ENCODE peak calls at places on chromosomes 1 and 21, in ten cellular contexts. One of them, this sample, is unnamed.

GRCh38 chr1:16181887-16182719 is 26.2 kb upstream of the EPHA2 start:
- DNase-seq in activated T-cell treated with anti-CD3 and anti-CD28 coated beads for 1 hour: no peak
- DNase-seq in aorta: peak; percentile 93
- DNase-seq in activated naive CD8-positive, alpha-beta T cell treated with anti-CD3 and anti-CD28 coated beads, Interleukin-2, amount 50 U/mL, for 24 hours: no peak
- DNase-seq in cardiac muscle cell: peak; percentile 95
- DNase-seq in Panc1: no peak
- DNase-seq in endothelial cell: peak; percentile 79
- DNase-seq in PC-3: peak; percentile 94
- DNase-seq in stimulated activated CD4-positive, alpha-beta T cell treated with anti-CD3 and anti-CD28 coated beads, Interleukin-15, amount 100 ng/mL, for 1 hour: no peak
- DNase-seq in GF-D8: no peak
- DNase-seq in this sample: no peak

GRCh38 chr1:76137746-76138145 is 63.2 kb downstream of the ST6GALNAC3 start:
- DNase-seq in activated T-cell treated with anti-CD3 and anti-CD28 coated beads for 1 hour: no peak
- DNase-seq in aorta: no peak
- DNase-seq in activated naive CD8-positive, alpha-beta T cell treated with anti-CD3 and anti-CD28 coated beads, Interleukin-2, amount 50 U/mL, for 24 hours: no peak
- DNase-seq in cardiac muscle cell: peak; percentile 2
- DNase-seq in Panc1: no peak
- DNase-seq in endothelial cell: no peak
- DNase-seq in PC-3: no peak
- DNase-seq in stimulated activated CD4-positive, alpha-beta T cell treated with anti-CD3 and anti-CD28 coated beads, Interleukin-15, amount 100 ng/mL, for 1 hour: no peak
- DNase-seq in GF-D8: no peak
- DNase-seq in this sample: no peak

GRCh38 chr1:41485605-41486004 is 1.1 kb upstream of the EDN2 start:
- DNase-seq in activated T-cell treated with anti-CD3 and anti-CD28 coated beads for 1 hour: no peak
- DNase-seq in aorta: no peak
- DNase-seq in activated naive CD8-positive, alpha-beta T cell treated with anti-CD3 and anti-CD28 coated beads, Interleukin-2, amount 50 U/mL, for 24 hours: no peak
- DNase-seq in cardiac muscle cell: no peak
- DNase-seq in Panc1: no peak
- DNase-seq in endothelial cell: no peak
- DNase-seq in PC-3: peak; percentile 45
- DNase-seq in stimulated activated CD4-positive, alpha-beta T cell treated with anti-CD3 and anti-CD28 coated beads, Interleukin-15, amount 100 ng/mL, for 1 hour: no peak
- DNase-seq in GF-D8: no peak
- DNase-seq in this sample: no peak

GRCh38 chr1:86380257-86380861 is 15.8 kb downstream of the ODF2L start:
- DNase-seq in activated T-cell treated with anti-CD3 and anti-CD28 coated beads for 1 hour: no peak
- DNase-seq in aorta: no peak
- DNase-seq in activated naive CD8-positive, alpha-beta T cell treated with anti-CD3 and anti-CD28 coated beads, Interleukin-2, amount 50 U/mL, for 24 hours: no peak
- DNase-seq in cardiac muscle cell: peak; percentile 90
- DNase-seq in Panc1: peak; percentile 73
- DNase-seq in endothelial cell: no peak
- DNase-seq in PC-3: peak; percentile 76
- DNase-seq in stimulated activated CD4-positive, alpha-beta T cell treated with anti-CD3 and anti-CD28 coated beads, Interleukin-15, amount 100 ng/mL, for 1 hour: no peak
- DNase-seq in GF-D8: peak; percentile 39
- DNase-seq in this sample: peak; percentile 77

GRCh38 chr1:86705633-86705985 is 1.2 kb downstream of the SH3GLB1 start:
- DNase-seq in activated T-cell treated with anti-CD3 and anti-CD28 coated beads for 1 hour: no peak
- DNase-seq in aorta: no peak
- DNase-seq in activated naive CD8-positive, alpha-beta T cell treated with anti-CD3 and anti-CD28 coated beads, Interleukin-2, amount 50 U/mL, for 24 hours: no peak
- DNase-seq in cardiac muscle cell: peak; percentile 31
- DNase-seq in Panc1: no peak
- DNase-seq in endothelial cell: no peak
- DNase-seq in PC-3: peak; percentile 18
- DNase-seq in stimulated activated CD4-positive, alpha-beta T cell treated with anti-CD3 and anti-CD28 coated beads, Interleukin-15, amount 100 ng/mL, for 1 hour: no peak
- DNase-seq in GF-D8: no peak
- DNase-seq in this sample: no peak

GRCh38 chr1:227486559-227486958 is 76.8 kb upstream of the ZNF678 start:
- DNase-seq in activated T-cell treated with anti-CD3 and anti-CD28 coated beads for 1 hour: no peak
- DNase-seq in aorta: no peak
- DNase-seq in activated naive CD8-positive, alpha-beta T cell treated with anti-CD3 and anti-CD28 coated beads, Interleukin-2, amount 50 U/mL, for 24 hours: no peak
- DNase-seq in cardiac muscle cell: no peak
- DNase-seq in Panc1: no peak
- DNase-seq in endothelial cell: no peak
- DNase-seq in PC-3: no peak
- DNase-seq in stimulated activated CD4-positive, alpha-beta T cell treated with anti-CD3 and anti-CD28 coated beads, Interleukin-15, amount 100 ng/mL, for 1 hour: no peak
- DNase-seq in GF-D8: no peak
- DNase-seq in this sample: no peak

GRCh38 chr1:15762546-15762945 is 4.0 kb downstream of the FBLIM1 start:
- DNase-seq in activated T-cell treated with anti-CD3 and anti-CD28 coated beads for 1 hour: no peak
- DNase-seq in aorta: no peak
- DNase-seq in activated naive CD8-positive, alpha-beta T cell treated with anti-CD3 and anti-CD28 coated beads, Interleukin-2, amount 50 U/mL, for 24 hours: no peak
- DNase-seq in cardiac muscle cell: no peak
- DNase-seq in Panc1: no peak
- DNase-seq in endothelial cell: no peak
- DNase-seq in PC-3: no peak
- DNase-seq in stimulated activated CD4-positive, alpha-beta T cell treated with anti-CD3 and anti-CD28 coated beads, Interleukin-15, amount 100 ng/mL, for 1 hour: no peak
- DNase-seq in GF-D8: no peak
- DNase-seq in this sample: no peak

GRCh38 chr1:156690673-156691032 is 13.4 kb upstream of the NES start:
- DNase-seq in activated T-cell treated with anti-CD3 and anti-CD28 coated beads for 1 hour: no peak
- DNase-seq in aorta: no peak
- DNase-seq in activated naive CD8-positive, alpha-beta T cell treated with anti-CD3 and anti-CD28 coated beads, Interleukin-2, amount 50 U/mL, for 24 hours: no peak
- DNase-seq in cardiac muscle cell: no peak
- DNase-seq in Panc1: no peak
- DNase-seq in endothelial cell: no peak
- DNase-seq in PC-3: no peak
- DNase-seq in stimulated activated CD4-positive, alpha-beta T cell treated with anti-CD3 and anti-CD28 coated beads, Interleukin-15, amount 100 ng/mL, for 1 hour: no peak
- DNase-seq in GF-D8: no peak
- DNase-seq in this sample: no peak

GRCh38 chr1:111334169-111334568 is 43.5 kb downstream of the CHIA start:
- DNase-seq in activated T-cell treated with anti-CD3 and anti-CD28 coated beads for 1 hour: peak; percentile 31
- DNase-seq in aorta: no peak
- DNase-seq in activated naive CD8-positive, alpha-beta T cell treated with anti-CD3 and anti-CD28 coated beads, Interleukin-2, amount 50 U/mL, for 24 hours: peak; percentile 36
- DNase-seq in cardiac muscle cell: peak; percentile 68
- DNase-seq in Panc1: no peak
- DNase-seq in endothelial cell: no peak
- DNase-seq in PC-3: peak; percentile 78
- DNase-seq in stimulated activated CD4-positive, alpha-beta T cell treated with anti-CD3 and anti-CD28 coated beads, Interleukin-15, amount 100 ng/mL, for 1 hour: peak; percentile 20
- DNase-seq in GF-D8: no peak
- DNase-seq in this sample: peak; percentile 51

GRCh38 chr1:151841141-151841540 is 1.5 kb upstream of the C2CD4D start:
- DNase-seq in activated T-cell treated with anti-CD3 and anti-CD28 coated beads for 1 hour: no peak
- DNase-seq in aorta: no peak
- DNase-seq in activated naive CD8-positive, alpha-beta T cell treated with anti-CD3 and anti-CD28 coated beads, Interleukin-2, amount 50 U/mL, for 24 hours: no peak
- DNase-seq in cardiac muscle cell: no peak
- DNase-seq in Panc1: no peak
- DNase-seq in endothelial cell: no peak
- DNase-seq in PC-3: peak; percentile 82
- DNase-seq in stimulated activated CD4-positive, alpha-beta T cell treated with anti-CD3 and anti-CD28 coated beads, Interleukin-15, amount 100 ng/mL, for 1 hour: no peak
- DNase-seq in GF-D8: no peak
- DNase-seq in this sample: no peak

GRCh38 chr1:11158720-11159321 is 30.3 kb upstream of the ANGPTL7 start:
- DNase-seq in activated T-cell treated with anti-CD3 and anti-CD28 coated beads for 1 hour: no peak
- DNase-seq in aorta: no peak
- DNase-seq in activated naive CD8-positive, alpha-beta T cell treated with anti-CD3 and anti-CD28 coated beads, Interleukin-2, amount 50 U/mL, for 24 hours: no peak
- DNase-seq in cardiac muscle cell: peak; percentile 91
- DNase-seq in Panc1: no peak
- DNase-seq in endothelial cell: no peak
- DNase-seq in PC-3: peak; percentile 92
- DNase-seq in stimulated activated CD4-positive, alpha-beta T cell treated with anti-CD3 and anti-CD28 coated beads, Interleukin-15, amount 100 ng/mL, for 1 hour: no peak
- DNase-seq in GF-D8: no peak
- DNase-seq in this sample: peak; percentile 36

GRCh38 chr1:177423083-177423482 is 252.3 kb downstream of the BRINP2 start:
- DNase-seq in activated T-cell treated with anti-CD3 and anti-CD28 coated beads for 1 hour: no peak
- DNase-seq in aorta: no peak
- DNase-seq in activated naive CD8-positive, alpha-beta T cell treated with anti-CD3 and anti-CD28 coated beads, Interleukin-2, amount 50 U/mL, for 24 hours: no peak
- DNase-seq in cardiac muscle cell: no peak
- DNase-seq in Panc1: no peak
- DNase-seq in endothelial cell: no peak
- DNase-seq in PC-3: no peak
- DNase-seq in stimulated activated CD4-positive, alpha-beta T cell treated with anti-CD3 and anti-CD28 coated beads, Interleukin-15, amount 100 ng/mL, for 1 hour: no peak
- DNase-seq in GF-D8: no peak
- DNase-seq in this sample: no peak

GRCh38 chr21:14706712-14707111 is 160.6 kb upstream of the SAMSN1 start:
- DNase-seq in activated T-cell treated with anti-CD3 and anti-CD28 coated beads for 1 hour: no peak
- DNase-seq in aorta: no peak
- DNase-seq in activated naive CD8-positive, alpha-beta T cell treated with anti-CD3 and anti-CD28 coated beads, Interleukin-2, amount 50 U/mL, for 24 hours: no peak
- DNase-seq in cardiac muscle cell: no peak
- DNase-seq in Panc1: no peak
- DNase-seq in endothelial cell: no peak
- DNase-seq in PC-3: no peak
- DNase-seq in stimulated activated CD4-positive, alpha-beta T cell treated with anti-CD3 and anti-CD28 coated beads, Interleukin-15, amount 100 ng/mL, for 1 hour: no peak
- DNase-seq in GF-D8: no peak
- DNase-seq in this sample: no peak

GRCh38 chr1:232925421-232926202 is 24.8 kb upstream of the NTPCR start:
- DNase-seq in activated T-cell treated with anti-CD3 and anti-CD28 coated beads for 1 hour: no peak
- DNase-seq in aorta: no peak
- DNase-seq in activated naive CD8-positive, alpha-beta T cell treated with anti-CD3 and anti-CD28 coated beads, Interleukin-2, amount 50 U/mL, for 24 hours: no peak
- DNase-seq in cardiac muscle cell: no peak
- DNase-seq in Panc1: no peak
- DNase-seq in endothelial cell: no peak
- DNase-seq in PC-3: no peak
- DNase-seq in stimulated activated CD4-positive, alpha-beta T cell treated with anti-CD3 and anti-CD28 coated beads, Interleukin-15, amount 100 ng/mL, for 1 hour: no peak
- DNase-seq in GF-D8: no peak
- DNase-seq in this sample: no peak

GRCh38 chr1:91513160-91513559 is 12.5 kb downstream of the CDC7 start:
- DNase-seq in activated T-cell treated with anti-CD3 and anti-CD28 coated beads for 1 hour: no peak
- DNase-seq in aorta: no peak
- DNase-seq in activated naive CD8-positive, alpha-beta T cell treated with anti-CD3 and anti-CD28 coated beads, Interleukin-2, amount 50 U/mL, for 24 hours: no peak
- DNase-seq in cardiac muscle cell: peak; percentile 57
- DNase-seq in Panc1: no peak
- DNase-seq in endothelial cell: no peak
- DNase-seq in PC-3: peak; percentile 21
- DNase-seq in stimulated activated CD4-positive, alpha-beta T cell treated with anti-CD3 and anti-CD28 coated beads, Interleukin-15, amount 100 ng/mL, for 1 hour: no peak
- DNase-seq in GF-D8: no peak
- DNase-seq in this sample: no peak

GRCh38 chr1:241022366-241022765 is 334.6 kb downstream of the RGS7 start:
- DNase-seq in activated T-cell treated with anti-CD3 and anti-CD28 coated beads for 1 hour: no peak
- DNase-seq in aorta: no peak
- DNase-seq in activated naive CD8-positive, alpha-beta T cell treated with anti-CD3 and anti-CD28 coated beads, Interleukin-2, amount 50 U/mL, for 24 hours: no peak
- DNase-seq in cardiac muscle cell: no peak
- DNase-seq in Panc1: no peak
- DNase-seq in endothelial cell: no peak
- DNase-seq in PC-3: peak; percentile 59
- DNase-seq in stimulated activated CD4-positive, alpha-beta T cell treated with anti-CD3 and anti-CD28 coated beads, Interleukin-15, amount 100 ng/mL, for 1 hour: no peak
- DNase-seq in GF-D8: no peak
- DNase-seq in this sample: no peak

GRCh38 chr1:53062731-53063591 is 948 bp downstream of the PODN start:
- DNase-seq in activated T-cell treated with anti-CD3 and anti-CD28 coated beads for 1 hour: no peak
- DNase-seq in aorta: peak; percentile 77
- DNase-seq in activated naive CD8-positive, alpha-beta T cell treated with anti-CD3 and anti-CD28 coated beads, Interleukin-2, amount 50 U/mL, for 24 hours: no peak
- DNase-seq in cardiac muscle cell: no peak
- DNase-seq in Panc1: no peak
- DNase-seq in endothelial cell: no peak
- DNase-seq in PC-3: no peak
- DNase-seq in stimulated activated CD4-positive, alpha-beta T cell treated with anti-CD3 and anti-CD28 coated beads, Interleukin-15, amount 100 ng/mL, for 1 hour: no peak
- DNase-seq in GF-D8: no peak
- DNase-seq in this sample: no peak

GRCh38 chr21:35521293-35521692 is 472.2 kb upstream of the RUNX1 start:
- DNase-seq in activated T-cell treated with anti-CD3 and anti-CD28 coated beads for 1 hour: no peak
- DNase-seq in aorta: no peak
- DNase-seq in activated naive CD8-positive, alpha-beta T cell treated with anti-CD3 and anti-CD28 coated beads, Interleukin-2, amount 50 U/mL, for 24 hours: no peak
- DNase-seq in cardiac muscle cell: no peak
- DNase-seq in Panc1: no peak
- DNase-seq in endothelial cell: no peak
- DNase-seq in PC-3: no peak
- DNase-seq in stimulated activated CD4-positive, alpha-beta T cell treated with anti-CD3 and anti-CD28 coated beads, Interleukin-15, amount 100 ng/mL, for 1 hour: no peak
- DNase-seq in GF-D8: no peak
- DNase-seq in this sample: no peak

GRCh38 chr1:20487236-20487590 is 1.2 kb upstream of the CAMK2N1 start:
- DNase-seq in activated T-cell treated with anti-CD3 and anti-CD28 coated beads for 1 hour: no peak
- DNase-seq in aorta: no peak
- DNase-seq in activated naive CD8-positive, alpha-beta T cell treated with anti-CD3 and anti-CD28 coated beads, Interleukin-2, amount 50 U/mL, for 24 hours: no peak
- DNase-seq in cardiac muscle cell: no peak
- DNase-seq in Panc1: no peak
- DNase-seq in endothelial cell: no peak
- DNase-seq in PC-3: no peak
- DNase-seq in stimulated activated CD4-positive, alpha-beta T cell treated with anti-CD3 and anti-CD28 coated beads, Interleukin-15, amount 100 ng/mL, for 1 hour: no peak
- DNase-seq in GF-D8: no peak
- DNase-seq in this sample: peak; percentile 99

GRCh38 chr1:79554620-79555160 is 548.2 kb upstream of the ADGRL4 start:
- DNase-seq in activated T-cell treated with anti-CD3 and anti-CD28 coated beads for 1 hour: no peak
- DNase-seq in aorta: no peak
- DNase-seq in activated naive CD8-positive, alpha-beta T cell treated with anti-CD3 and anti-CD28 coated beads, Interleukin-2, amount 50 U/mL, for 24 hours: no peak
- DNase-seq in cardiac muscle cell: peak; percentile 16
- DNase-seq in Panc1: no peak
- DNase-seq in endothelial cell: no peak
- DNase-seq in PC-3: peak; percentile 19
- DNase-seq in stimulated activated CD4-positive, alpha-beta T cell treated with anti-CD3 and anti-CD28 coated beads, Interleukin-15, amount 100 ng/mL, for 1 hour: no peak
- DNase-seq in GF-D8: no peak
- DNase-seq in this sample: no peak

GRCh38 chr1:234774971-234775370 is 165.0 kb upstream of the IRF2BP2 start:
- DNase-seq in activated T-cell treated with anti-CD3 and anti-CD28 coated beads for 1 hour: no peak
- DNase-seq in aorta: no peak
- DNase-seq in activated naive CD8-positive, alpha-beta T cell treated with anti-CD3 and anti-CD28 coated beads, Interleukin-2, amount 50 U/mL, for 24 hours: no peak
- DNase-seq in cardiac muscle cell: no peak
- DNase-seq in Panc1: no peak
- DNase-seq in endothelial cell: no peak
- DNase-seq in PC-3: no peak
- DNase-seq in stimulated activated CD4-positive, alpha-beta T cell treated with anti-CD3 and anti-CD28 coated beads, Interleukin-15, amount 100 ng/mL, for 1 hour: no peak
- DNase-seq in GF-D8: peak; percentile 48
- DNase-seq in this sample: no peak

GRCh38 chr1:223041481-223041880 is 101.6 kb downstream of the TLR5 start:
- DNase-seq in activated T-cell treated with anti-CD3 and anti-CD28 coated beads for 1 hour: no peak
- DNase-seq in aorta: no peak
- DNase-seq in activated naive CD8-positive, alpha-beta T cell treated with anti-CD3 and anti-CD28 coated beads, Interleukin-2, amount 50 U/mL, for 24 hours: no peak
- DNase-seq in cardiac muscle cell: no peak
- DNase-seq in Panc1: no peak
- DNase-seq in endothelial cell: no peak
- DNase-seq in PC-3: peak; percentile 12
- DNase-seq in stimulated activated CD4-positive, alpha-beta T cell treated with anti-CD3 and anti-CD28 coated beads, Interleukin-15, amount 100 ng/mL, for 1 hour: no peak
- DNase-seq in GF-D8: no peak
- DNase-seq in this sample: no peak

GRCh38 chr1:21638531-21639341 is 30.4 kb downstream of the RAP1GAP start:
- DNase-seq in activated T-cell treated with anti-CD3 and anti-CD28 coated beads for 1 hour: no peak
- DNase-seq in aorta: no peak
- DNase-seq in activated naive CD8-positive, alpha-beta T cell treated with anti-CD3 and anti-CD28 coated beads, Interleukin-2, amount 50 U/mL, for 24 hours: peak; percentile 27
- DNase-seq in cardiac muscle cell: no peak
- DNase-seq in Panc1: peak; percentile 57
- DNase-seq in endothelial cell: no peak
- DNase-seq in PC-3: peak; percentile 84
- DNase-seq in stimulated activated CD4-positive, alpha-beta T cell treated with anti-CD3 and anti-CD28 coated beads, Interleukin-15, amount 100 ng/mL, for 1 hour: no peak
- DNase-seq in GF-D8: peak; percentile 7
- DNase-seq in this sample: peak; percentile 63

GRCh38 chr1:55198044-55198443 is 17.1 kb downstream of the USP24 start:
- DNase-seq in activated T-cell treated with anti-CD3 and anti-CD28 coated beads for 1 hour: no peak
- DNase-seq in aorta: no peak
- DNase-seq in activated naive CD8-positive, alpha-beta T cell treated with anti-CD3 and anti-CD28 coated beads, Interleukin-2, amount 50 U/mL, for 24 hours: no peak
- DNase-seq in cardiac muscle cell: no peak
- DNase-seq in Panc1: no peak
- DNase-seq in endothelial cell: no peak
- DNase-seq in PC-3: no peak
- DNase-seq in stimulated activated CD4-positive, alpha-beta T cell treated with anti-CD3 and anti-CD28 coated beads, Interleukin-15, amount 100 ng/mL, for 1 hour: no peak
- DNase-seq in GF-D8: no peak
- DNase-seq in this sample: no peak

GRCh38 chr1:113881661-113882060 is 5.7 kb downstream of the BCL2L15 start:
- DNase-seq in activated T-cell treated with anti-CD3 and anti-CD28 coated beads for 1 hour: no peak
- DNase-seq in aorta: no peak
- DNase-seq in activated naive CD8-positive, alpha-beta T cell treated with anti-CD3 and anti-CD28 coated beads, Interleukin-2, amount 50 U/mL, for 24 hours: no peak
- DNase-seq in cardiac muscle cell: no peak
- DNase-seq in Panc1: no peak
- DNase-seq in endothelial cell: no peak
- DNase-seq in PC-3: no peak
- DNase-seq in stimulated activated CD4-positive, alpha-beta T cell treated with anti-CD3 and anti-CD28 coated beads, Interleukin-15, amount 100 ng/mL, for 1 hour: no peak
- DNase-seq in GF-D8: no peak
- DNase-seq in this sample: no peak

GRCh38 chr1:54310439-54311328 is 95.5 kb downstream of the SSBP3 start:
- DNase-seq in activated T-cell treated with anti-CD3 and anti-CD28 coated beads for 1 hour: no peak
- DNase-seq in aorta: no peak
- DNase-seq in activated naive CD8-positive, alpha-beta T cell treated with anti-CD3 and anti-CD28 coated beads, Interleukin-2, amount 50 U/mL, for 24 hours: peak; percentile 37
- DNase-seq in cardiac muscle cell: peak; percentile 66
- DNase-seq in Panc1: no peak
- DNase-seq in endothelial cell: peak; percentile 86
- DNase-seq in PC-3: peak; percentile 30
- DNase-seq in stimulated activated CD4-positive, alpha-beta T cell treated with anti-CD3 and anti-CD28 coated beads, Interleukin-15, amount 100 ng/mL, for 1 hour: peak; percentile 11
- DNase-seq in GF-D8: no peak
- DNase-seq in this sample: no peak

GRCh38 chr1:201461193-201461657 is 7.8 kb downstream of the PHLDA3 start:
- DNase-seq in activated T-cell treated with anti-CD3 and anti-CD28 coated beads for 1 hour: no peak
- DNase-seq in aorta: no peak
- DNase-seq in activated naive CD8-positive, alpha-beta T cell treated with anti-CD3 and anti-CD28 coated beads, Interleukin-2, amount 50 U/mL, for 24 hours: no peak
- DNase-seq in cardiac muscle cell: peak; percentile 95
- DNase-seq in Panc1: peak; percentile 92
- DNase-seq in endothelial cell: no peak
- DNase-seq in PC-3: peak; percentile 100
- DNase-seq in stimulated activated CD4-positive, alpha-beta T cell treated with anti-CD3 and anti-CD28 coated beads, Interleukin-15, amount 100 ng/mL, for 1 hour: no peak
- DNase-seq in GF-D8: no peak
- DNase-seq in this sample: no peak

GRCh38 chr1:59186656-59187055 is 110.2 kb upstream of the FGGY start:
- DNase-seq in activated T-cell treated with anti-CD3 and anti-CD28 coated beads for 1 hour: no peak
- DNase-seq in aorta: no peak
- DNase-seq in activated naive CD8-positive, alpha-beta T cell treated with anti-CD3 and anti-CD28 coated beads, Interleukin-2, amount 50 U/mL, for 24 hours: no peak
- DNase-seq in cardiac muscle cell: peak; percentile 60
- DNase-seq in Panc1: no peak
- DNase-seq in endothelial cell: no peak
- DNase-seq in PC-3: no peak
- DNase-seq in stimulated activated CD4-positive, alpha-beta T cell treated with anti-CD3 and anti-CD28 coated beads, Interleukin-15, amount 100 ng/mL, for 1 hour: no peak
- DNase-seq in GF-D8: no peak
- DNase-seq in this sample: no peak

This sample was measured in NCI-H2171 treated with DMSO at 0.1 percent for 48 hours.